ENCODE peak calls at places on chromosomes 12 and 14, in five cellular contexts. One of them, this sample, is unnamed.

GRCh38 chr12:124847675-124848074 is 16.0 kb downstream of the SCARB1 start:
- DNase-seq in WTC11: no peak
- DNase-seq in HFFc6: no peak
- DNase-seq in osteocyte: no peak
- DNase-seq in esophagus squamous epithelium: no peak
- DNase-seq in this sample: no peak

GRCh38 chr14:99929601-99930000 is 135.6 kb upstream of the EVL start:
- DNase-seq in esophagus squamous epithelium: no peak
- DNase-seq in WTC11: no peak
- DNase-seq in HFFc6: no peak
- DNase-seq in osteocyte: no peak
- DNase-seq in this sample: no peak

GRCh38 chr14:62847168-62847567 is 198.1 kb downstream of the KCNH5 start:
- DNase-seq in WTC11: no peak
- DNase-seq in esophagus squamous epithelium: no peak
- DNase-seq in HFFc6: no peak
- DNase-seq in osteocyte: no peak
- DNase-seq in this sample: no peak

GRCh38 chr14:87996276-87996592 is 3.3 kb upstream of the GALC start:
- DNase-seq in esophagus squamous epithelium: no peak
- DNase-seq in HFFc6: no peak
- DNase-seq in WTC11: no peak
- DNase-seq in osteocyte: no peak
- DNase-seq in this sample: no peak

GRCh38 chr14:79278286-79278797 is 933.0 kb downstream of the DIO2 start:
- DNase-seq in HFFc6: no peak
- DNase-seq in WTC11: peak; percentile 10
- DNase-seq in osteocyte: no peak
- DNase-seq in esophagus squamous epithelium: no peak
- DNase-seq in this sample: no peak

GRCh38 chr14:96915478-96915877 is 118.3 kb downstream of the VRK1 start:
- DNase-seq in WTC11: no peak
- DNase-seq in esophagus squamous epithelium: no peak
- DNase-seq in HFFc6: no peak
- DNase-seq in osteocyte: no peak
- DNase-seq in this sample: no peak

GRCh38 chr12:71755146-71755892 is 656 bp downstream of the RAB21 start:
- DNase-seq in HFFc6: peak; percentile 56
- DNase-seq in WTC11: no peak
- DNase-seq in osteocyte: no peak
- DNase-seq in esophagus squamous epithelium: no peak
- DNase-seq in this sample: peak; percentile 68

GRCh38 chr12:12992418-12993175 is 7.5 kb downstream of the HEBP1 start:
- DNase-seq in osteocyte: no peak
- DNase-seq in HFFc6: peak; percentile 68
- DNase-seq in esophagus squamous epithelium: no peak
- DNase-seq in WTC11: no peak
- DNase-seq in this sample: no peak

GRCh38 chr12:78792052-78792698 is 72.4 kb upstream of the SYT1 start:
- DNase-seq in HFFc6: no peak
- DNase-seq in esophagus squamous epithelium: no peak
- DNase-seq in osteocyte: no peak
- DNase-seq in WTC11: no peak
- DNase-seq in this sample: no peak

GRCh38 chr14:106875503-106875902 is 1349.1 kb downstream of the TMEM121 start:
- DNase-seq in osteocyte: no peak
- DNase-seq in HFFc6: no peak
- DNase-seq in esophagus squamous epithelium: no peak
- DNase-seq in WTC11: no peak
- DNase-seq in this sample: peak; percentile 48

GRCh38 chr14:63287661-63288483 is 30.9 kb downstream of the GPHB5 start:
- DNase-seq in osteocyte: no peak
- DNase-seq in WTC11: peak; percentile 15
- DNase-seq in HFFc6: peak; percentile 40
- DNase-seq in esophagus squamous epithelium: no peak
- DNase-seq in this sample: no peak

GRCh38 chr14:76929927-76930326 is 98.6 kb downstream of the IRF2BPL start:
- DNase-seq in HFFc6: no peak
- DNase-seq in esophagus squamous epithelium: no peak
- DNase-seq in osteocyte: no peak
- DNase-seq in WTC11: no peak
- DNase-seq in this sample: no peak

GRCh38 chr12:94202245-94203180 is 54.1 kb downstream of the PLXNC1 start:
- DNase-seq in WTC11: no peak
- DNase-seq in osteocyte: no peak
- DNase-seq in HFFc6: no peak
- DNase-seq in esophagus squamous epithelium: no peak
- DNase-seq in this sample: no peak

GRCh38 chr14:91521058-91521721 is 11.1 kb upstream of the PPP4R3A start:
- DNase-seq in osteocyte: no peak
- DNase-seq in HFFc6: no peak
- DNase-seq in esophagus squamous epithelium: no peak
- DNase-seq in WTC11: no peak
- DNase-seq in this sample: no peak

GRCh38 chr14:52596861-52597260 is 44.2 kb downstream of the GPR137C start:
- DNase-seq in WTC11: no peak
- DNase-seq in esophagus squamous epithelium: no peak
- DNase-seq in HFFc6: no peak
- DNase-seq in osteocyte: no peak
- DNase-seq in this sample: no peak

GRCh38 chr12:92779902-92780301 is 77.1 kb downstream of the PLEKHG7 start:
- DNase-seq in osteocyte: no peak
- DNase-seq in HFFc6: no peak
- DNase-seq in esophagus squamous epithelium: no peak
- DNase-seq in WTC11: no peak
- DNase-seq in this sample: no peak

GRCh38 chr12:66688836-66689439 is 10.1 kb upstream of the GRIP1 start:
- DNase-seq in osteocyte: no peak
- DNase-seq in HFFc6: peak; percentile 23
- DNase-seq in WTC11: peak; percentile 82
- DNase-seq in esophagus squamous epithelium: no peak
- DNase-seq in this sample: no peak

GRCh38 chr12:103632554-103633216 is 45.6 kb downstream of the STAB2 start:
- DNase-seq in WTC11: peak; percentile 93
- DNase-seq in osteocyte: no peak
- DNase-seq in HFFc6: peak; percentile 41
- DNase-seq in esophagus squamous epithelium: no peak
- DNase-seq in this sample: no peak

GRCh38 chr12:132094269-132094891 is 49.7 kb downstream of the DDX51 start:
- DNase-seq in osteocyte: peak; percentile 75
- DNase-seq in esophagus squamous epithelium: no peak
- DNase-seq in WTC11: no peak
- DNase-seq in HFFc6: no peak
- DNase-seq in this sample: no peak

GRCh38 chr14:99378782-99379214 is 101.9 kb downstream of the SETD3 start:
- DNase-seq in HFFc6: no peak
- DNase-seq in esophagus squamous epithelium: no peak
- DNase-seq in osteocyte: no peak
- DNase-seq in WTC11: no peak
- DNase-seq in this sample: no peak

GRCh38 chr12:123532808-123533649 is 490 bp downstream of the RILPL1 start:
- DNase-seq in osteocyte: peak; percentile 85
- DNase-seq in HFFc6: peak; percentile 27
- DNase-seq in WTC11: peak; percentile 71
- DNase-seq in esophagus squamous epithelium: no peak
- DNase-seq in this sample: no peak

GRCh38 chr12:105888696-105889095 is 250.1 kb downstream of the NUAK1 start:
- DNase-seq in WTC11: no peak
- DNase-seq in esophagus squamous epithelium: no peak
- DNase-seq in HFFc6: peak; percentile 63
- DNase-seq in osteocyte: no peak
- DNase-seq in this sample: no peak

GRCh38 chr14:104238424-104239184 is 100.2 kb downstream of the KIF26A start:
- DNase-seq in WTC11: no peak
- DNase-seq in osteocyte: peak; percentile 78
- DNase-seq in esophagus squamous epithelium: no peak
- DNase-seq in HFFc6: no peak
- DNase-seq in this sample: peak; percentile 2

GRCh38 chr14:92348154-92348553 is 25.2 kb downstream of the SLC24A4 start:
- DNase-seq in WTC11: no peak
- DNase-seq in esophagus squamous epithelium: no peak
- DNase-seq in osteocyte: no peak
- DNase-seq in HFFc6: no peak
- DNase-seq in this sample: no peak

GRCh38 chr12:31261744-31262143 is 64.2 kb downstream of the SINHCAF start:
- DNase-seq in HFFc6: no peak
- DNase-seq in WTC11: no peak
- DNase-seq in esophagus squamous epithelium: no peak
- DNase-seq in osteocyte: no peak
- DNase-seq in this sample: no peak

GRCh38 chr12:52221912-52222457 is 11.1 kb upstream of the KRT7 start:
- DNase-seq in HFFc6: peak; percentile 66
- DNase-seq in WTC11: peak; percentile 93
- DNase-seq in esophagus squamous epithelium: no peak
- DNase-seq in osteocyte: no peak
- DNase-seq in this sample: no peak

GRCh38 chr14:97306785-97307246 is 509.6 kb downstream of the VRK1 start:
- DNase-seq in HFFc6: no peak
- DNase-seq in esophagus squamous epithelium: no peak
- DNase-seq in osteocyte: no peak
- DNase-seq in WTC11: no peak
- DNase-seq in this sample: no peak

GRCh38 chr12:43154498-43155045 is 397.4 kb downstream of the ADAMTS20 start:
- DNase-seq in osteocyte: no peak
- DNase-seq in WTC11: no peak
- DNase-seq in HFFc6: no peak
- DNase-seq in esophagus squamous epithelium: no peak
- DNase-seq in this sample: no peak

GRCh38 chr12:47742253-47742825 is 16.3 kb downstream of the RAPGEF3 start:
- DNase-seq in esophagus squamous epithelium: no peak
- DNase-seq in WTC11: peak; percentile 88
- DNase-seq in osteocyte: no peak
- DNase-seq in HFFc6: no peak
- DNase-seq in this sample: peak; percentile 71

DNA sequence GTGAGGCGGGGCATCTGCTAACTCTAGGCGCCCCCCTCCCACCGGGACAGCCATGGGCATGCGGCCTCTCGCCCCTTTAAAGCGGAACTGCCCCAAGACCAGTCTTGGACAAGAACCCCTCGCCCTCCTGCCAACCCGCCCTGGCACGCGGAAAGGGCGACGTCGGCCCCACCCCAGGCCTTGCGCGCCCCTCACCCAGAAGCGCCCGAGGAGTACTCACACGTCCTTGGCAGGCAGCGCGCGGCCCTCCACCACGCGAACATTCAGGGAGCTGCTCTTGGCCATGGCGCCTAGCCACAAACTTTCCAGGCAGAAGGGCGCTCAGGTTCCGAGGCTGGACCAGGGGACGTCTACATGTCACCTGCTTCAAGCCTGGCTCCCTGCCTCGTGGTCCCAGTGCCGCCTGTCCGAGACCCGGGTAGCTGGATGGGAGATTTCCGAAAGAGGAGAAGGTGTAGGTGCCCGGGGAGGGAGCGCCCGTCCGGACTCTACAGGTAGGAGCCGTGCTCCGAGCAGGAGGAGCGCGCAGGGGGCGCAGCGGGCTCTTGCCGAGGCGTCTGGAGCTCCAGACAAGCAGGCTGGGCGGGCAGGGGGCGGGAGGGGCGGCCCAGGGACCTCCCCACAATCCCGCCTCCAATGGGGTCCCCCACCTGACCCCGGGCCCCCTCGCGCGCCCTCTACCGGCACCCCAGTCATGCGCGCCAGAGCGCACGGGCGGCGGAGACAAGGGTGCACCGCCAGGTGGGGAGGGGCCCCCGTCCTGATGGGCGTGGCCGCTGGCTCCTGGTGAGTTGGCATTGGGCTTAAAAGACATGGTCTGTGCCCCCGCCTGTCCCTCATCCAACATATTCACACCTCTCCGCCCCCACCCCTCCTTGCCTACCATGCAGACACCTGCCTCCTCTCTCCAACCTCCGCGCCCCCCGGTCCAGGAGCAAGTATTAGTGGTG is at the start of gene RASAL1:
- DNase-seq in HFFc6: no peak
- DNase-seq in esophagus squamous epithelium: no peak
- DNase-seq in osteocyte: no peak
- DNase-seq in WTC11: peak; percentile 94
- DNase-seq in this sample: peak; percentile 64
- TF ChIP-seq CTCF in HFFc6: peak; percentile 59
- TF ChIP-seq CTCF in esophagus squamous epithelium: peak; percentile 26
- TF ChIP-seq CTCF in osteocyte: peak; percentile 35
- TF ChIP-seq CTCF in WTC11: peak; percentile 81
- TF ChIP-seq CTCF in this sample: no peak

DNA sequence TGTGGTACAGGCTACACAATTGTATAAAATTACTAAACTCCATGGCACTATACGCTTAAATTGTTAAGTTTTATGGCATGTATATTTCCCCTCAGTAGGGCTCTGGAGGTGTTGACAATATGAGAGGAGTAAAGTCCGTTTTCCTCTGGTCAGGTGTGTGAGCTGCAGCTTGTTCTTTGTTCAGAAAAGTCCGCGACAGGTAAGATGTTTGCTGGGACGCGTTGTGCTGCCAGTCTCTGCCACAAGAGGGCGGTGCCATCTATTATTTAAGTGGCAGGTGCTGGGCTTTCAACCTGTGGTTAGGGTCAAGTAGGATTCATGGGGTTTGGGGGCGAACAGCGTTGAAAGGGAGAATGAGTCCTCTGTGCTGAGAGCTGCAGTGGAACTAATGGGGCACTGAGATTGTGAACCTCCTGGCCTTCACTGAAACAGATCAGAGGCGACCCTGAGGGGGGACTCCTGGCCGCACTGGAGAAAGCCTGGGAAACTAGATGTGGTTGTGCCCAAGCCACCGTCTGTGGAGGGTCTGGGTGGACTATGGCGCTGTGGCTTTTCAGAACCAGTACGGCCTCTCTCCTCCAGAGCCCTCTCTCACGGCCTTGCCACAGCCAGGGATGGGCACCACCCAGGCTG is 179.0 kb downstream of the SLC15A4 start:
- DNase-seq in osteocyte: no peak
- DNase-seq in esophagus squamous epithelium: no peak
- DNase-seq in HFFc6: no peak
- DNase-seq in WTC11: peak; percentile 21
- DNase-seq in this sample: peak; percentile 30
- TF ChIP-seq CTCF in osteocyte: peak; percentile 18
- TF ChIP-seq CTCF in esophagus squamous epithelium: peak; percentile 24
- TF ChIP-seq CTCF in HFFc6: peak; percentile 68
- TF ChIP-seq CTCF in WTC11: peak; percentile 23
- TF ChIP-seq CTCF in this sample: peak; percentile 64

GRCh38 chr12:56645717-56646446 is at the start of gene ATP5F1B:
- DNase-seq in esophagus squamous epithelium: peak; percentile 90
- DNase-seq in HFFc6: peak; percentile 100
- DNase-seq in osteocyte: peak; percentile 97
- DNase-seq in WTC11: peak; percentile 94
- DNase-seq in this sample: peak; percentile 68
- TF ChIP-seq CTCF in esophagus squamous epithelium: no peak
- TF ChIP-seq CTCF in HFFc6: no peak
- TF ChIP-seq CTCF in osteocyte: no peak
- TF ChIP-seq CTCF in WTC11: no peak
- TF ChIP-seq CTCF in this sample: no peak

GRCh38 chr12:46354111-46354798 is 18.3 kb downstream of the SLC38A2 start:
- DNase-seq in osteocyte: no peak
- DNase-seq in WTC11: no peak
- DNase-seq in HFFc6: no peak
- DNase-seq in esophagus squamous epithelium: no peak
- DNase-seq in this sample: no peak
- TF ChIP-seq CTCF in osteocyte: peak; percentile 14
- TF ChIP-seq CTCF in WTC11: no peak
- TF ChIP-seq CTCF in HFFc6: peak; percentile 47
- TF ChIP-seq CTCF in esophagus squamous epithelium: no peak
- TF ChIP-seq CTCF in this sample: no peak